ENCODE peak calls at places on chromosomes 4 and X, in six cellular contexts. S is GM12878, V is hepatocyte, E is H1, L is K562, K is GM23248. P is an unnamed sample.

GRCh38 chr4:28469387-28469786 is 1608.7 kb downstream of the STIM2 start:
- DNase-seq in S (no peak), V (no peak), E (no peak), L (no peak), K (no peak), P (no peak)

GRCh38 chrX:55924574-55924973 is 207.0 kb downstream of the RRAGB start:
- DNase-seq in S (no peak), V (no peak), E (no peak), L (no peak), K (no peak), P (no peak)

GRCh38 chr4:148834804-148835598 is 392.8 kb upstream of the NR3C2 start:
- DNase-seq in S (no peak), V (peak), E (no peak), L (no peak), K (peak), P (no peak)

GRCh38 chrX:153925387-153925738 is 701 bp downstream of the ARHGAP4 start:
- DNase-seq in S (peak), V (no peak), E (no peak), L (no peak), K (no peak), P (no peak)

GRCh38 chrX:68929332-68930150 is 100.7 kb downstream of the EFNB1 start:
- DNase-seq in S (no peak), V (no peak), E (no peak), L (no peak), K (peak), P (no peak)

GRCh38 chr4:77169496-77169895 is 12.5 kb downstream of the CCNG2 start:
- DNase-seq in S (no peak), V (peak), E (no peak), L (no peak), K (peak), P (no peak)

GRCh38 chr4:150867148-150867547 is 147.9 kb downstream of the LRBA start:
- DNase-seq in S (peak), V (peak), E (no peak), L (peak), K (peak), P (peak)

GRCh38 chr4:37008199-37008598 is 236.3 kb upstream of the NWD2 start:
- DNase-seq in S (no peak), V (peak), E (no peak), L (peak), K (no peak), P (no peak)

GRCh38 chr4:75180790-75181776 is 248.2 kb downstream of the PARM1 start:
- DNase-seq in S (peak), V (no peak), E (no peak), L (peak), K (peak), P (peak)

GRCh38 chrX:15816453-15816838 is 26.2 kb downstream of the ZRSR2 start:
- DNase-seq in S (no peak), V (no peak), E (no peak), L (no peak), K (peak), P (no peak)

GRCh38 chr4:151038452-151039157 is 23.5 kb upstream of the LRBA start:
- DNase-seq in S (no peak), V (no peak), E (no peak), L (peak), K (no peak), P (no peak)

GRCh38 chr4:128320656-128321055 is 33.0 kb upstream of the PGRMC2 start:
- DNase-seq in S (no peak), V (no peak), E (no peak), L (no peak), K (peak), P (no peak)

GRCh38 chr4:134201216-134202098 is at the start of gene PABPC4L:
- DNase-seq in S (no peak), V (peak), E (peak), L (peak), K (peak), P (peak)

GRCh38 chr4:126839066-126839465 is 793.7 kb upstream of the INTU start:
- DNase-seq in S (no peak), V (no peak), E (no peak), L (no peak), K (peak), P (no peak)

GRCh38 chr4:39047691-39048090 is 14.3 kb upstream of the KLHL5 start:
- DNase-seq in S (no peak), V (no peak), E (no peak), L (no peak), K (peak), P (no peak)

GRCh38 chrX:143571521-143571920 is 54.2 kb upstream of the SPANXN3 start:
- DNase-seq in S (no peak), V (no peak), E (no peak), L (no peak), K (no peak), P (no peak)

GRCh38 chr4:7043521-7044414 is 596 bp downstream of the TADA2B start:
- DNase-seq in S (no peak), V (peak), E (no peak), L (peak), K (peak), P (peak)

GRCh38 chrX:101415180-101416130 is 7.4 kb downstream of the HNRNPH2 start:
- DNase-seq in S (peak), V (peak), E (no peak), L (peak), K (peak), P (peak)

GRCh38 chr4:56305390-56305789 is 81.9 kb downstream of the AASDH start:
- DNase-seq in S (no peak), V (no peak), E (no peak), L (no peak), K (no peak), P (no peak)

GRCh38 chrX:2351999-2352995 is 148.5 kb downstream of the DHRSX start:
- DNase-seq in S (no peak), V (peak), E (no peak), L (peak), K (peak), P (no peak)

GRCh38 chr4:75920327-75920726 is 18.1 kb upstream of the PPEF2 start:
- DNase-seq in S (no peak), V (no peak), E (no peak), L (no peak), K (no peak), P (no peak)

GRCh38 chr4:116942315-116942714 is 143.1 kb downstream of the TRAM1L1 start:
- DNase-seq in S (no peak), V (no peak), E (no peak), L (no peak), K (no peak), P (no peak)

GRCh38 chr4:98345838-98346237 is 84.7 kb downstream of the RAP1GDS1 start:
- DNase-seq in S (no peak), V (no peak), E (no peak), L (no peak), K (no peak), P (no peak)

GRCh38 chr4:147351083-147351787 is 129.7 kb upstream of the EDNRA start:
- DNase-seq in S (no peak), V (no peak), E (no peak), L (no peak), K (peak), P (no peak)

GRCh38 chrX:68685722-68686683 is 38.5 kb downstream of the STARD8 start:
- DNase-seq in S (no peak), V (peak), E (no peak), L (peak), K (peak), P (no peak)

GRCh38 chr4:143254479-143255216 is 69.9 kb downstream of the USP38 start:
- DNase-seq in S (no peak), V (no peak), E (peak), L (peak), K (no peak), P (no peak)

GRCh38 chrX:3443186-3443585 is 96.7 kb upstream of the MXRA5 start:
- DNase-seq in S (no peak), V (no peak), E (no peak), L (no peak), K (no peak), P (no peak)

GRCh38 chr4:16505726-16506125 is 279.5 kb upstream of the TAPT1 start:
- DNase-seq in S (no peak), V (peak), E (peak), L (peak), K (peak), P (no peak)

GRCh38 chr4:5787311-5787710 is 76.3 kb downstream of the EVC start:
- DNase-seq in S (no peak), V (no peak), E (no peak), L (no peak), K (no peak), P (no peak)

GRCh38 chr4:109902559-109903251 is 10.0 kb upstream of the EGF start:
- DNase-seq in S (no peak), V (no peak), E (no peak), L (no peak), K (no peak), P (no peak)

GRCh38 chr4:142129931-142130330 is 493.5 kb downstream of the IL15 start:
- DNase-seq in S (no peak), V (no peak), E (no peak), L (no peak), K (peak), P (no peak)

GRCh38 chr4:42965326-42965725 is 72.8 kb downstream of the GRXCR1 start:
- DNase-seq in S (no peak), V (no peak), E (no peak), L (no peak), K (no peak), P (no peak)

GRCh38 chr4:94909645-94910044 is 151.9 kb downstream of the BMPR1B start:
- DNase-seq in S (no peak), V (no peak), E (no peak), L (no peak), K (no peak), P (no peak)

GRCh38 chrX:56833626-56834025 is 104.6 kb downstream of the NBDY start:
- DNase-seq in S (no peak), V (no peak), E (no peak), L (no peak), K (no peak), P (no peak)

GRCh38 chr4:148415500-148415899 is 26.7 kb downstream of the NR3C2 start:
- DNase-seq in S (no peak), V (no peak), E (no peak), L (no peak), K (peak), P (no peak)

GRCh38 chr4:74794341-74794801 is at the start of gene BTC:
- DNase-seq in S (no peak), V (peak), E (no peak), L (peak), K (peak), P (no peak)

GRCh38 chrX:50812995-50813842 is 775 bp downstream of the SHROOM4 start:
- DNase-seq in S (no peak), V (peak), E (no peak), L (no peak), K (peak), P (no peak)

GRCh38 chr4:8441499-8442091 is 1.0 kb downstream of the TRMT44 start:
- DNase-seq in S (no peak), V (no peak), E (no peak), L (peak), K (no peak), P (no peak)

GRCh38 chr4:8440491-8441311 is at the start of the genes ACOX3 and TRMT44:
- DNase-seq in S (peak), V (peak), E (peak), L (peak), K (peak), P (peak)

GRCh38 chr4:8439168-8439567 is 1.4 kb downstream of the ACOX3 start:
- DNase-seq in S (no peak), V (no peak), E (no peak), L (no peak), K (no peak), P (no peak)

GRCh38 chr4:8439914-8440490 is 521 bp downstream of the ACOX3 start:
- DNase-seq in S (no peak), V (no peak), E (no peak), L (peak), K (no peak), P (peak)

GRCh38 chr4:8438743-8439142 is 1.8 kb downstream of the ACOX3 start:
- DNase-seq in S (no peak), V (no peak), E (no peak), L (peak), K (no peak), P (no peak)
- H3K4me3 ChIP-seq in S (no peak), V (no peak), E (no peak), L (peak), K (no peak), P (no peak)

GRCh38 chr4:172762902-172763301 is 405.7 kb upstream of the GALNT7 start:
- DNase-seq in S (no peak), V (no peak), E (no peak), L (no peak), K (no peak), P (no peak)

GRCh38 chr4:172758586-172759340 is 409.8 kb upstream of the GALNT7 start:
- DNase-seq in S (no peak), V (no peak), E (no peak), L (no peak), K (peak), P (no peak)

DNA sequence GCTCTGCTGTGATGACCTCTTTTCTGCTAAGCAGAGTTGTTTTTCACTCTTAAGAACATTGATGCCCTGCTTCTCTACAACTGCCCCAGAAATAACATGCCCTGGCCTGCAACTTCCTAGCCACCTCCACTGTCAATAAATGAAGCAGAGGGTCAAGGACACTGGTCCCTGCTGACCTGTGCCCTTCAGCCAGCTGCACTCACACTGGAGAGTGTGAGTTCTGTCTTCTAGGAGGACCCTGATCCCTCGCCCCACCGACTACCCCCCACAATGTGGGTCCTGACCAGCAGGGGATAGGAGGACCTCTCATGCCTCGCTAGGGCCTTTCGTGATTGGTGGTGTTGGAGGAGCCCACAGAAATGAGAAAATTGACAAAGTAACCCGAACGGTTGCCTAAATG is 408.1 kb upstream of the GALNT7 start:
- DNase-seq in S (no peak), V (no peak), E (no peak), L (no peak), K (no peak), P (no peak)
- TF ChIP-seq EZH2 in S (no peak), V (no peak), E (no peak), L (no peak), K (no peak), P (no peak)

GRCh38 chr4:3449574-3450534 is 8.1 kb downstream of the HGFAC start:
- DNase-seq in S (no peak), V (no peak), E (no peak), L (no peak), K (no peak), P (no peak)

GRCh38 chr4:3446631-3447320 is 5.0 kb downstream of the HGFAC start:
- DNase-seq in S (no peak), V (no peak), E (no peak), L (no peak), K (no peak), P (no peak)

GRCh38 chr4:3447431-3448395 is 5.9 kb downstream of the HGFAC start:
- DNase-seq in S (no peak), V (no peak), E (no peak), L (no peak), K (no peak), P (no peak)

GRCh38 chr4:3450643-3451042 is 8.9 kb downstream of the HGFAC start:
- DNase-seq in S (no peak), V (no peak), E (no peak), L (no peak), K (no peak), P (no peak)

GRCh38 chr4:3449047-3449573 is 7.3 kb downstream of the HGFAC start:
- DNase-seq in S (no peak), V (no peak), E (no peak), L (no peak), K (no peak), P (no peak)
- H3K27ac ChIP-seq in S (no peak), V (no peak), E (no peak), L (no peak), K (no peak), P (no peak)

DNA sequence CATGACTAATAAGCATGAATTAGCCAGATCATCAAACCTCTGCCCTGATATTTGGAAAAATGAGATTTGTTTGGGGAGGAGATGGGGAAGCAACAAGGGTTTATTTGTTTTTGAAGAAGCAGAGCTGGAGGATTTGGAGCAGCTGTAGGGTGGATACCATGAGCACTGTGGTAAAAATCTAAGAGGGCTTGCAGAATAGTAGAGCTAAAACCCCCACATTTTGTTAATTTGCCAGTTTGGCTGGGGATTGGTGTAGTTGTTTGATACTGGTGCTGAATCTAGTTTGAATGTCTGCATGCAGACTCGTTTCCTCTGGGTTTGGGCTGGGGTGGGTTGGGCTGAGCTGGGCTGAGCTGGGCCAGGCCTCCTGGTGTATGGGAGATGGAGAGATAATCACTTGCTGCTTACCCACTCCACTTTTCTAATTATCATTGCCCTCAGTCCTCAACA is 43.7 kb downstream of the SMAD1 start:
- DNase-seq in S (no peak), V (no peak), E (no peak), L (no peak), K (peak), P (no peak)
- H3K4me3 ChIP-seq in S (peak), V (no peak), E (no peak), L (no peak), K (peak), P (no peak)

GRCh38 chr4:176792348-176793059 is at the start of gene VEGFC:
- DNase-seq in S (no peak), V (peak), E (peak), L (peak), K (peak), P (no peak)
- TF ChIP-seq EZH2 in S (no peak), V (no peak), E (no peak), L (no peak), K (no peak), P (no peak)

GRCh38 chrX:18721683-18722499 is 14.4 kb downstream of the PPEF1 start:
- DNase-seq in S (no peak), V (no peak), E (no peak), L (no peak), K (no peak), P (no peak)

GRCh38 chrX:18719852-18720251 is 12.4 kb downstream of the PPEF1 start:
- DNase-seq in S (no peak), V (no peak), E (no peak), L (no peak), K (no peak), P (no peak)

GRCh38 chrX:18725316-18725943 is 18.0 kb downstream of the PPEF1 start:
- DNase-seq in S (no peak), V (no peak), E (no peak), L (no peak), K (no peak), P (no peak)

GRCh38 chrX:18722500-18723071 is 15.1 kb downstream of the PPEF1 start:
- DNase-seq in S (no peak), V (no peak), E (no peak), L (no peak), K (no peak), P (no peak)
- H3K27ac ChIP-seq in S (no peak), V (peak), E (no peak), L (no peak), K (no peak), P (no peak)